ENCODE peak calls at places on chromosomes 4 and X, in seven cellular contexts. One of them, this sample, is unnamed.

GRCh38 chr4:176032454-176032853 is 33.2 kb upstream of the WDR17 start:
- DNase-seq in left ventricle myocardium inferior: no peak
- DNase-seq in NCI-H774: no peak
- DNase-seq in caudate nucleus: no peak
- DNase-seq in EH: no peak
- DNase-seq in HT1080: no peak
- DNase-seq in stimulated activated CD4-positive, alpha-beta T cell treated with anti-CD3 and anti-CD28 coated beads, Interleukin-12 subunit alpha, Interleukin-12 subunit beta, amount 100 ng/mL, for 48 hours: no peak
- DNase-seq in this sample: no peak

GRCh38 chr4:123616970-123617392 is 220.4 kb downstream of the SPRY1 start:
- DNase-seq in left ventricle myocardium inferior: peak; percentile 48
- DNase-seq in HT1080: peak; percentile 62
- DNase-seq in caudate nucleus: peak; percentile 14
- DNase-seq in NCI-H774: peak; percentile 2
- DNase-seq in stimulated activated CD4-positive, alpha-beta T cell treated with anti-CD3 and anti-CD28 coated beads, Interleukin-12 subunit alpha, Interleukin-12 subunit beta, amount 100 ng/mL, for 48 hours: no peak
- DNase-seq in EH: peak; percentile 78
- DNase-seq in this sample: no peak

GRCh38 chr4:70061980-70062379 is 11.7 kb downstream of the HTN1 start:
- DNase-seq in caudate nucleus: no peak
- DNase-seq in HT1080: no peak
- DNase-seq in stimulated activated CD4-positive, alpha-beta T cell treated with anti-CD3 and anti-CD28 coated beads, Interleukin-12 subunit alpha, Interleukin-12 subunit beta, amount 100 ng/mL, for 48 hours: no peak
- DNase-seq in EH: no peak
- DNase-seq in NCI-H774: no peak
- DNase-seq in left ventricle myocardium inferior: no peak
- DNase-seq in this sample: no peak

GRCh38 chrX:12421918-12422317 is 283.6 kb downstream of the FRMPD4 start:
- DNase-seq in left ventricle myocardium inferior: no peak
- DNase-seq in stimulated activated CD4-positive, alpha-beta T cell treated with anti-CD3 and anti-CD28 coated beads, Interleukin-12 subunit alpha, Interleukin-12 subunit beta, amount 100 ng/mL, for 48 hours: no peak
- DNase-seq in HT1080: no peak
- DNase-seq in NCI-H774: no peak
- DNase-seq in EH: peak; percentile 62
- DNase-seq in caudate nucleus: no peak
- DNase-seq in this sample: no peak

GRCh38 chr4:59409647-59410046 is 1790.5 kb upstream of the ADGRL3 start:
- DNase-seq in stimulated activated CD4-positive, alpha-beta T cell treated with anti-CD3 and anti-CD28 coated beads, Interleukin-12 subunit alpha, Interleukin-12 subunit beta, amount 100 ng/mL, for 48 hours: no peak
- DNase-seq in NCI-H774: no peak
- DNase-seq in EH: no peak
- DNase-seq in HT1080: no peak
- DNase-seq in left ventricle myocardium inferior: no peak
- DNase-seq in caudate nucleus: no peak
- DNase-seq in this sample: no peak

GRCh38 chr4:105558277-105558676 is 5.9 kb downstream of the ARHGEF38 start:
- DNase-seq in HT1080: no peak
- DNase-seq in stimulated activated CD4-positive, alpha-beta T cell treated with anti-CD3 and anti-CD28 coated beads, Interleukin-12 subunit alpha, Interleukin-12 subunit beta, amount 100 ng/mL, for 48 hours: no peak
- DNase-seq in left ventricle myocardium inferior: no peak
- DNase-seq in caudate nucleus: no peak
- DNase-seq in NCI-H774: no peak
- DNase-seq in EH: no peak
- DNase-seq in this sample: peak; percentile 20

GRCh38 chr4:140839396-140839795 is 83.2 kb upstream of the TBC1D9 start:
- DNase-seq in NCI-H774: no peak
- DNase-seq in HT1080: no peak
- DNase-seq in caudate nucleus: no peak
- DNase-seq in stimulated activated CD4-positive, alpha-beta T cell treated with anti-CD3 and anti-CD28 coated beads, Interleukin-12 subunit alpha, Interleukin-12 subunit beta, amount 100 ng/mL, for 48 hours: no peak
- DNase-seq in left ventricle myocardium inferior: no peak
- DNase-seq in EH: no peak
- DNase-seq in this sample: no peak

GRCh38 chrX:154714925-154715324 is 36.0 kb downstream of the GAB3 start:
- DNase-seq in HT1080: peak; percentile 34
- DNase-seq in stimulated activated CD4-positive, alpha-beta T cell treated with anti-CD3 and anti-CD28 coated beads, Interleukin-12 subunit alpha, Interleukin-12 subunit beta, amount 100 ng/mL, for 48 hours: peak; percentile 66
- DNase-seq in left ventricle myocardium inferior: no peak
- DNase-seq in NCI-H774: peak; percentile 11
- DNase-seq in EH: peak; percentile 58
- DNase-seq in caudate nucleus: no peak
- DNase-seq in this sample: peak; percentile 54

GRCh38 chr4:139767168-139767567 is 101.5 kb downstream of the MGST2 start:
- DNase-seq in EH: peak; percentile 81
- DNase-seq in HT1080: no peak
- DNase-seq in NCI-H774: no peak
- DNase-seq in stimulated activated CD4-positive, alpha-beta T cell treated with anti-CD3 and anti-CD28 coated beads, Interleukin-12 subunit alpha, Interleukin-12 subunit beta, amount 100 ng/mL, for 48 hours: no peak
- DNase-seq in left ventricle myocardium inferior: no peak
- DNase-seq in caudate nucleus: no peak
- DNase-seq in this sample: peak; percentile 84

GRCh38 chrX:78315745-78316144 is 11.7 kb downstream of the CYSLTR1 start:
- DNase-seq in stimulated activated CD4-positive, alpha-beta T cell treated with anti-CD3 and anti-CD28 coated beads, Interleukin-12 subunit alpha, Interleukin-12 subunit beta, amount 100 ng/mL, for 48 hours: no peak
- DNase-seq in caudate nucleus: no peak
- DNase-seq in NCI-H774: no peak
- DNase-seq in HT1080: no peak
- DNase-seq in EH: no peak
- DNase-seq in left ventricle myocardium inferior: no peak
- DNase-seq in this sample: no peak

GRCh38 chr4:80237992-80238391 is 28.5 kb upstream of the FGF5 start:
- DNase-seq in EH: peak; percentile 97
- DNase-seq in HT1080: peak; percentile 93
- DNase-seq in caudate nucleus: no peak
- DNase-seq in stimulated activated CD4-positive, alpha-beta T cell treated with anti-CD3 and anti-CD28 coated beads, Interleukin-12 subunit alpha, Interleukin-12 subunit beta, amount 100 ng/mL, for 48 hours: no peak
- DNase-seq in NCI-H774: no peak
- DNase-seq in left ventricle myocardium inferior: no peak
- DNase-seq in this sample: peak; percentile 92

GRCh38 chrX:150899191-150899757 is 806 bp upstream of the CD99L2 start:
- DNase-seq in HT1080: no peak
- DNase-seq in EH: peak; percentile 50
- DNase-seq in stimulated activated CD4-positive, alpha-beta T cell treated with anti-CD3 and anti-CD28 coated beads, Interleukin-12 subunit alpha, Interleukin-12 subunit beta, amount 100 ng/mL, for 48 hours: no peak
- DNase-seq in caudate nucleus: peak; percentile 23
- DNase-seq in left ventricle myocardium inferior: peak; percentile 28
- DNase-seq in NCI-H774: peak; percentile 22
- DNase-seq in this sample: peak; percentile 24

GRCh38 chr4:8724436-8725070 is 132.0 kb downstream of the CPZ start:
- DNase-seq in stimulated activated CD4-positive, alpha-beta T cell treated with anti-CD3 and anti-CD28 coated beads, Interleukin-12 subunit alpha, Interleukin-12 subunit beta, amount 100 ng/mL, for 48 hours: no peak
- DNase-seq in left ventricle myocardium inferior: no peak
- DNase-seq in EH: no peak
- DNase-seq in caudate nucleus: no peak
- DNase-seq in NCI-H774: no peak
- DNase-seq in HT1080: no peak
- DNase-seq in this sample: no peak

GRCh38 chrX:68659385-68659784 is 11.9 kb downstream of the STARD8 start:
- DNase-seq in NCI-H774: no peak
- DNase-seq in left ventricle myocardium inferior: no peak
- DNase-seq in stimulated activated CD4-positive, alpha-beta T cell treated with anti-CD3 and anti-CD28 coated beads, Interleukin-12 subunit alpha, Interleukin-12 subunit beta, amount 100 ng/mL, for 48 hours: no peak
- DNase-seq in HT1080: peak; percentile 30
- DNase-seq in caudate nucleus: no peak
- DNase-seq in EH: peak; percentile 63
- DNase-seq in this sample: no peak

GRCh38 chr4:75598390-75598789 is 31.9 kb downstream of the CDKL2 start:
- DNase-seq in HT1080: peak; percentile 57
- DNase-seq in EH: peak; percentile 65
- DNase-seq in NCI-H774: no peak
- DNase-seq in left ventricle myocardium inferior: no peak
- DNase-seq in stimulated activated CD4-positive, alpha-beta T cell treated with anti-CD3 and anti-CD28 coated beads, Interleukin-12 subunit alpha, Interleukin-12 subunit beta, amount 100 ng/mL, for 48 hours: no peak
- DNase-seq in caudate nucleus: no peak
- DNase-seq in this sample: peak; percentile 38

GRCh38 chr4:71133491-71133890 is 140.0 kb downstream of the DCK start:
- DNase-seq in caudate nucleus: no peak
- DNase-seq in EH: peak; percentile 15
- DNase-seq in NCI-H774: no peak
- DNase-seq in stimulated activated CD4-positive, alpha-beta T cell treated with anti-CD3 and anti-CD28 coated beads, Interleukin-12 subunit alpha, Interleukin-12 subunit beta, amount 100 ng/mL, for 48 hours: no peak
- DNase-seq in left ventricle myocardium inferior: no peak
- DNase-seq in HT1080: peak; percentile 9
- DNase-seq in this sample: peak; percentile 23

GRCh38 chr4:184000457-184001395 is 95.6 kb downstream of the STOX2 start:
- DNase-seq in NCI-H774: no peak
- DNase-seq in EH: no peak
- DNase-seq in HT1080: no peak
- DNase-seq in stimulated activated CD4-positive, alpha-beta T cell treated with anti-CD3 and anti-CD28 coated beads, Interleukin-12 subunit alpha, Interleukin-12 subunit beta, amount 100 ng/mL, for 48 hours: no peak
- DNase-seq in left ventricle myocardium inferior: no peak
- DNase-seq in caudate nucleus: peak; percentile 34
- DNase-seq in this sample: no peak

GRCh38 chr4:82706349-82707000 is 92.1 kb downstream of the SCD5 start:
- DNase-seq in left ventricle myocardium inferior: no peak
- DNase-seq in caudate nucleus: no peak
- DNase-seq in HT1080: peak; percentile 34
- DNase-seq in stimulated activated CD4-positive, alpha-beta T cell treated with anti-CD3 and anti-CD28 coated beads, Interleukin-12 subunit alpha, Interleukin-12 subunit beta, amount 100 ng/mL, for 48 hours: no peak
- DNase-seq in EH: peak; percentile 28
- DNase-seq in NCI-H774: no peak
- DNase-seq in this sample: peak; percentile 65

GRCh38 chr4:102623622-102624021 is 122.5 kb downstream of the NFKB1 start:
- DNase-seq in NCI-H774: no peak
- DNase-seq in EH: peak; percentile 68
- DNase-seq in caudate nucleus: no peak
- DNase-seq in stimulated activated CD4-positive, alpha-beta T cell treated with anti-CD3 and anti-CD28 coated beads, Interleukin-12 subunit alpha, Interleukin-12 subunit beta, amount 100 ng/mL, for 48 hours: no peak
- DNase-seq in HT1080: peak; percentile 81
- DNase-seq in left ventricle myocardium inferior: no peak
- DNase-seq in this sample: peak; percentile 33

GRCh38 chr4:2756691-2757350 is 685 bp upstream of the TNIP2 start:
- DNase-seq in caudate nucleus: no peak
- DNase-seq in HT1080: no peak
- DNase-seq in stimulated activated CD4-positive, alpha-beta T cell treated with anti-CD3 and anti-CD28 coated beads, Interleukin-12 subunit alpha, Interleukin-12 subunit beta, amount 100 ng/mL, for 48 hours: no peak
- DNase-seq in EH: no peak
- DNase-seq in NCI-H774: no peak
- DNase-seq in left ventricle myocardium inferior: no peak
- DNase-seq in this sample: no peak

This sample was measured in kidney tubule cell.